ENCODE peak calls at places on chromosomes 4 and X, in six cellular contexts. O, W, D, Z, J and K are unnamed samples.

GRCh38 chr4:152278505-152279301 is 257.2 kb downstream of the FBXW7 start:
- DNase-seq in J (no peak), O (no peak), Z (no peak), D (no peak), W (no peak), K (no peak)

GRCh38 chr4:78567502-78568075 is 16.0 kb downstream of the ANXA3 start:
- DNase-seq in J (no peak), O (no peak), Z (no peak), W (no peak), D (no peak), K (no peak)

GRCh38 chr4:182764137-182764536 is 153.0 kb downstream of the DCTD start:
- DNase-seq in W (peak; percentile 5), D (no peak), Z (no peak), J (no peak), O (no peak), K (no peak)

GRCh38 chrX:2967998-2968909 is 38.1 kb upstream of the ARSH start:
- DNase-seq in Z (peak; percentile 52), D (no peak), O (peak; percentile 34), W (peak; percentile 66), J (no peak), K (no peak)

GRCh38 chr4:142656178-142656577 is 189.9 kb downstream of the INPP4B start:
- DNase-seq in J (no peak), W (peak; percentile 27), O (no peak), Z (no peak), D (no peak), K (no peak)

GRCh38 chr4:2248044-2248780 is 6.3 kb upstream of the HAUS3 start:
- DNase-seq in J (no peak), O (no peak), W (no peak), D (peak; percentile 24), Z (no peak), K (no peak)

GRCh38 chr4:83771113-83771705 is 235.3 kb downstream of the GPAT3 start:
- DNase-seq in O (peak; percentile 20), D (peak; percentile 6), J (no peak), Z (no peak), W (peak; percentile 83), K (no peak)

GRCh38 chrX:110286126-110286525 is 31.8 kb downstream of the AMMECR1 start:
- DNase-seq in Z (no peak), O (no peak), D (no peak), W (peak; percentile 89), J (no peak), K (peak; percentile 36)

GRCh38 chr4:84480082-84480481 is 19.0 kb downstream of the NKX6-1 start:
- DNase-seq in D (no peak), J (no peak), W (no peak), Z (no peak), O (no peak), K (no peak)

GRCh38 chrX:40108084-40108958 is 10.6 kb upstream of the BCOR start:
- DNase-seq in W (peak; percentile 74), J (peak; percentile 83), O (no peak), D (no peak), Z (peak; percentile 77), K (no peak)

GRCh38 chr4:185849543-185850185 is 37.7 kb upstream of the SORBS2 start:
- DNase-seq in Z (no peak), D (no peak), J (no peak), W (peak; percentile 59), O (peak; percentile 71), K (no peak)

GRCh38 chr4:76308548-76308947 is 2.0 kb downstream of the STBD1 start:
- DNase-seq in J (peak; percentile 96), D (peak; percentile 28), W (no peak), Z (no peak), O (peak; percentile 81), K (no peak)

GRCh38 chr4:88705805-88706518 is 8.3 kb upstream of the NAP1L5 start:
- DNase-seq in D (no peak), Z (no peak), W (peak; percentile 63), O (no peak), J (no peak), K (no peak)

GRCh38 chr4:118076958-118077766 is 42.9 kb downstream of the NDST3 start:
- DNase-seq in O (no peak), J (peak; percentile 54), Z (no peak), D (peak; percentile 24), W (peak; percentile 57), K (no peak)

GRCh38 chr4:141768954-141769353 is 132.6 kb downstream of the IL15 start:
- DNase-seq in D (no peak), O (no peak), Z (no peak), J (no peak), W (peak; percentile 89), K (no peak)

GRCh38 chrX:23251043-23251442 is 83.6 kb upstream of the PTCHD1 start:
- DNase-seq in Z (no peak), D (no peak), W (no peak), J (no peak), O (no peak), K (no peak)

GRCh38 chr4:72948080-72948479 is 121.4 kb downstream of the COX18 start:
- DNase-seq in D (no peak), J (no peak), O (no peak), Z (no peak), W (no peak), K (no peak)

GRCh38 chrX:73581002-73581628 is 18.1 kb downstream of the CHIC1 start:
- DNase-seq in D (no peak), O (no peak), J (no peak), W (no peak), Z (no peak), K (no peak)

GRCh38 chrX:119398974-119399771 is at the start of gene SLC25A43:
- DNase-seq in J (peak; percentile 59), W (peak; percentile 61), Z (peak; percentile 58), O (peak; percentile 31), D (peak; percentile 69), K (no peak)

GRCh38 chr4:35649784-35650183 is 594.5 kb downstream of the ARAP2 start:
- DNase-seq in W (no peak), O (no peak), D (no peak), Z (no peak), J (no peak), K (no peak)

GRCh38 chr4:27084685-27085356 is 224.2 kb downstream of the STIM2 start:
- DNase-seq in D (peak; percentile 52), J (no peak), W (peak; percentile 26), Z (no peak), O (no peak), K (no peak)

GRCh38 chrX:24242649-24243556 is 71.0 kb downstream of the SUPT20HL2 start:
- DNase-seq in Z (peak; percentile 76), O (peak; percentile 33), J (peak; percentile 51), W (peak; percentile 77), D (no peak), K (no peak)

GRCh38 chr4:43351970-43352806 is 459.7 kb downstream of the GRXCR1 start:
- DNase-seq in Z (no peak), J (no peak), D (no peak), W (no peak), O (no peak), K (no peak)

GRCh38 chr4:137651128-137651527 is 118.8 kb upstream of the PCDH18 start:
- DNase-seq in D (no peak), J (no peak), Z (no peak), W (peak; percentile 50), O (no peak), K (no peak)

GRCh38 chr4:2408401-2408958 is 10.0 kb downstream of the ZFYVE28 start:
- DNase-seq in J (no peak), W (no peak), D (no peak), O (no peak), Z (no peak), K (peak; percentile 43)

GRCh38 chrX:116272328-116272727 is 101.8 kb downstream of the AGTR2 start:
- DNase-seq in W (peak; percentile 86), J (no peak), O (no peak), D (no peak), Z (no peak), K (peak; percentile 61)

GRCh38 chrX:104047171-104047570 is 7.4 kb downstream of the H2BW2 start:
- DNase-seq in D (no peak), J (no peak), Z (no peak), O (no peak), W (no peak), K (no peak)

GRCh38 chrX:150977411-150978162 is 5.5 kb upstream of the HMGB3 start:
- DNase-seq in Z (no peak), W (no peak), D (no peak), O (no peak), J (no peak), K (no peak)
- H3K27me3 ChIP-seq in Z (no peaks in the 10 kb centered on the region), W (no peaks in the 10 kb centered on the region), D (no peaks in the 10 kb centered on the region), O (no peaks in the 10 kb centered on the region), J (no peaks in the 10 kb centered on the region), K (no peaks in the 10 kb centered on the region)

GRCh38 chrX:134526399-134526798 is 66.4 kb downstream of the HPRT1 start:
- DNase-seq in D (no peak), J (no peak), Z (no peak), O (no peak), W (peak; percentile 28), K (no peak)
- H3K4me1 ChIP-seq in D (no peaks in the 10 kb centered on the region), J (no peaks in the 10 kb centered on the region), Z (no peaks in the 10 kb centered on the region), O (no peaks in the 10 kb centered on the region), W (peaks cover 11% of the 10 kb centered on the region), K (peaks cover 7% of the 10 kb centered on the region)

GRCh38 chrX:146581981-146582712 is 227.4 kb upstream of the CXorf51B start:
- DNase-seq in Z (no peak), W (no peak), J (no peak), D (no peak), O (no peak), K (no peak)
- H3K9me3 ChIP-seq in Z (no peaks in the 10 kb centered on the region), W (no peaks in the 10 kb centered on the region), J (no peaks in the 10 kb centered on the region), D (no peaks in the 10 kb centered on the region), O (no peaks in the 10 kb centered on the region), K (no peaks in the 10 kb centered on the region)

DNA sequence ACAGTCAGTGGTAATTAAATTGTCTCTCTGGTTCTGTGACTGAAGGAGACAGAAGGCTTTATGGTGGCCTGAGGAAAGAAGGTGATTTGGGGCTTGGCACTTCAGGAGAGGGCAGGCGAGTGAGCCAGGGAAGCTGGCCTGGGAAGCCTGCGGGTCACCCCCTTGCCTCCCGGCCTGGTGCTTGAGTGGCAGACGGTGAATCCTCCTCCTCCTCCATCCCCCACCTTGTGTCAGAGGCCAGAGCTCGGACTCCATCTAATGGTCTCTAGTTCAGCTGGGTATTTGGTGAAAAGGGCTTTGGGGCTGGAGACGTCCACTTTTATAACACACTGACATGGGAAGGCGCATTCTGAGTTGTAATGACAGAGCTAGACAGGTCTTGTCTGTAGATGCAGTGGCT is 8.7 kb downstream of the TMEM187 start:
- DNase-seq in O (no peak), J (no peak), Z (no peak), W (no peak), D (no peak), K (no peak)
- H3K27me3 ChIP-seq in O (no peaks in the 10 kb centered on the region), J (no peaks in the 10 kb centered on the region), Z (no peaks in the 10 kb centered on the region), W (no peaks in the 10 kb centered on the region), D (no peaks in the 10 kb centered on the region), K (no peaks in the 10 kb centered on the region)

DNA sequence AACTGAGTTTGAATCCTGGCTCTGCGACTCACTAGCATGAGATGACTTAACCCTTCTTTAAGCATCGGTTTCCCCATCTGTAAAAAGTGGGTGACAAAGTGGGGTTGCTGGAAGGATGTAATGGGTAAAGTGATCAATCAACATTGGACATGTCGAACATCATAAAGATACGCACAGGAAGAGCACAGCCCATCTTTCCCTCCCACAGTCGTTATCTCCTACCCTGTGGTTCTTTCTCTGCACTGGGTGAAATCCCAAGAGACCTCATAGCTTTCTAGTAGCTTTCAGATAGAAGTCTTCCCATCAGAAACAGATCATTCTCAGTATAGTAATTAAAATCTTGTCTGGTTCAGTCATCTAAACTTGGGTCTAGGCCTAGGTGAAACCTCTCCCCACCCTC is 216.5 kb downstream of the CBR4 start:
- DNase-seq in W (no peak), Z (no peak), D (no peak), O (no peak), J (no peak), K (no peak)
- H3K4me1 ChIP-seq in W (peaks cover 28% of the 10 kb centered on the region), Z (no peaks in the 10 kb centered on the region), D (peaks cover 2% of the 10 kb centered on the region), O (peaks cover 41% of the 10 kb centered on the region), J (no peaks in the 10 kb centered on the region), K (peaks cover 24% of the 10 kb centered on the region)